ENCODE peak calls at places on chromosomes 2 and 18, in four cellular contexts. G is RWPE1, F is cardiac fibroblast, A is fibroblast of lung. C is an unnamed sample.
A peak's percentile ranks its signal among the peaks of the same experiment; 100 is the strongest.

GRCh38 chr2:5691659-5692529 is at the start of gene SOX11:
- DNase-seq in G (no peak), F (no peak), A (peak; percentile 95), C (no peak)

GRCh38 chr2:17756629-17757028 is 2.7 kb downstream of the GEN1 start:
- DNase-seq in G (no peak), F (peak; percentile 58), A (peak; percentile 60), C (no peak)

GRCh38 chr2:119106301-119106897 is 52.2 kb downstream of the C1QL2 start:
- DNase-seq in G (peak; percentile 29), F (peak; percentile 31), A (peak; percentile 23), C (no peak)

GRCh38 chr18:48408727-48409590 is at the start of gene ZBTB7C:
- DNase-seq in G (no peak), F (no peak), A (peak; percentile 24), C (peak; percentile 62)

GRCh38 chr2:204019572-204020501 is 83.3 kb downstream of the ICOS start:
- DNase-seq in G (peak; percentile 70), F (peak; percentile 42), A (peak; percentile 72), C (no peak)

GRCh38 chr18:21682276-21683051 is 22.1 kb downstream of the ABHD3 start:
- DNase-seq in G (peak; percentile 48), F (peak; percentile 80), A (peak; percentile 79), C (peak; percentile 44)

GRCh38 chr18:905948-906415 is 1.3 kb downstream of the ADCYAP1 start:
- DNase-seq in G (no peak), F (no peak), A (no peak), C (peak; percentile 33)

GRCh38 chr2:54386993-54387590 is 69.0 kb upstream of the SPTBN1 start:
- DNase-seq in G (no peak), F (peak; percentile 79), A (peak; percentile 79), C (no peak)

GRCh38 chr2:73131807-73132206 is 19.1 kb upstream of the RAB11FIP5 start:
- DNase-seq in G (no peak), F (no peak), A (no peak), C (no peak)

GRCh38 chr18:63444567-63444966 is 22.3 kb upstream of the VPS4B start:
- DNase-seq in G (peak; percentile 81), F (peak; percentile 96), A (peak; percentile 32), C (peak; percentile 43)

GRCh38 chr2:201452058-201452736 is 657 bp downstream of the STRADB start:
- DNase-seq in G (no peak), F (peak; percentile 42), A (peak; percentile 21), C (no peak)

GRCh38 chr2:237967463-237967871 is 653 bp downstream of the UBE2F start:
- DNase-seq in G (peak; percentile 38), F (peak; percentile 17), A (peak; percentile 14), C (peak; percentile 53)

GRCh38 chr2:119426801-119427395 is 4.8 kb upstream of the TMEM37 start:
- DNase-seq in G (no peak), F (no peak), A (no peak), C (no peak)

GRCh38 chr2:241855888-241856422 is 2.7 kb downstream of the PDCD1 start:
- DNase-seq in G (no peak), F (no peak), A (no peak), C (no peak)

GRCh38 chr18:7532942-7533341 is 34.2 kb upstream of the PTPRM start:
- DNase-seq in G (no peak), F (no peak), A (no peak), C (no peak)

GRCh38 chr2:241858206-241859016 is at the start of gene PDCD1:
- DNase-seq in G (no peak), F (no peak), A (no peak), C (peak; percentile 84)

GRCh38 chr18:43665239-43665788 is 388.0 kb upstream of the SYT4 start:
- DNase-seq in G (peak; percentile 1), F (peak; percentile 95), A (peak; percentile 93), C (no peak)

GRCh38 chr2:241794250-241794823 is 14.7 kb upstream of the NEU4 start:
- DNase-seq in G (no peak), F (no peak), A (no peak), C (peak; percentile 8)

GRCh38 chr2:43184339-43184895 is 42.0 kb downstream of the ZFP36L2 start:
- DNase-seq in G (peak; percentile 81), F (peak; percentile 85), A (peak; percentile 95), C (no peak)

GRCh38 chr2:171754254-171754939 is 67.1 kb downstream of the DYNC1I2 start:
- DNase-seq in G (no peak), F (peak; percentile 23), A (peak; percentile 17), C (no peak)

GRCh38 chr18:24544141-24544498 is 83.7 kb downstream of the HRH4 start:
- DNase-seq in G (peak; percentile 42), F (peak; percentile 36), A (no peak), C (peak; percentile 18)

GRCh38 chr2:207474871-207475485 is 54.8 kb upstream of the CREB1 start:
- DNase-seq in G (peak; percentile 30), F (peak; percentile 84), A (peak; percentile 36), C (peak; percentile 43)

GRCh38 chr2:128638311-128638710 is 319.6 kb upstream of the HS6ST1 start:
- DNase-seq in G (no peak), F (no peak), A (no peak), C (no peak)

GRCh38 chr2:72104821-72105588 is 42.7 kb downstream of the CYP26B1 start:
- DNase-seq in G (no peak), F (no peak), A (no peak), C (no peak)

GRCh38 chr2:214830794-214831346 is 21.4 kb upstream of the BARD1 start:
- DNase-seq in G (no peak), F (peak; percentile 60), A (peak; percentile 14), C (no peak)

GRCh38 chr2:45130758-45131157 is 121.5 kb upstream of the SIX2 start:
- DNase-seq in G (no peak), F (peak; percentile 52), A (no peak), C (no peak)

GRCh38 chr18:35441857-35442595 is 55.7 kb downstream of the INO80C start:
- DNase-seq in G (peak; percentile 18), F (no peak), A (peak; percentile 26), C (no peak)

GRCh38 chr2:128552141-128552805 is 233.6 kb upstream of the HS6ST1 start:
- DNase-seq in G (no peak), F (no peak), A (no peak), C (no peak)

GRCh38 chr2:74502720-74503505 is 3.5 kb upstream of the LBX2 start:
- DNase-seq in G (peak; percentile 75), F (peak; percentile 90), A (peak; percentile 81), C (peak; percentile 86)

GRCh38 chr2:61090386-61090921 is 24.8 kb downstream of the SANBR start:
- DNase-seq in G (no peak), F (peak; percentile 28), A (peak; percentile 14), C (no peak)

GRCh38 chr2:29075894-29076700 is 1.8 kb upstream of the PCARE start:
- DNase-seq in G (no peak), F (peak; percentile 38), A (peak; percentile 40), C (no peak)

GRCh38 chr2:212939777-212940531 is 211.5 kb downstream of the IKZF2 start:
- DNase-seq in G (peak; percentile 45), F (no peak), A (no peak), C (no peak)

GRCh38 chr18:5993938-5994337 is 98.6 kb upstream of the TMEM200C start:
- DNase-seq in G (no peak), F (no peak), A (no peak), C (no peak)

GRCh38 chr2:170715932-170716777 is 1.0 kb downstream of the SP5 start:
- DNase-seq in G (peak; percentile 22), F (no peak), A (no peak), C (peak; percentile 64)

GRCh38 chr2:28753043-28753683 is 1.5 kb downstream of the PPP1CB start:
- DNase-seq in G (peak; percentile 68), F (peak; percentile 87), A (peak; percentile 69), C (peak; percentile 41)

GRCh38 chr2:85601771-85602475 is 575 bp downstream of the TMEM150A start:
- DNase-seq in G (no peak), F (peak; percentile 36), A (peak; percentile 50), C (no peak)

GRCh38 chr2:40028792-40029488 is 249.9 kb upstream of the THUMPD2 start:
- DNase-seq in G (no peak), F (no peak), A (no peak), C (no peak)

GRCh38 chr2:225002039-225002655 is 40.1 kb downstream of the DOCK10 start:
- DNase-seq in G (peak; percentile 37), F (peak; percentile 89), A (peak; percentile 64), C (peak; percentile 33)

GRCh38 chr2:225006730-225007129 is 35.5 kb downstream of the DOCK10 start:
- DNase-seq in G (no peak), F (no peak), A (no peak), C (no peak)

GRCh38 chr2:224999784-225000183 is 42.5 kb downstream of the DOCK10 start:
- DNase-seq in G (no peak), F (no peak), A (no peak), C (no peak)

GRCh38 chr2:225004531-225004930 is 37.7 kb downstream of the DOCK10 start:
- DNase-seq in G (peak; percentile 39), F (peak; percentile 78), A (peak; percentile 59), C (no peak)

GRCh38 chr2:225002656-225003045 is 39.6 kb downstream of the DOCK10 start:
- DNase-seq in G (no peak), F (no peak), A (no peak), C (no peak)
- TF ChIP-seq CTCF in G (no peak), F (no peak), A (no peak), C (peak; percentile 35)

DNA sequence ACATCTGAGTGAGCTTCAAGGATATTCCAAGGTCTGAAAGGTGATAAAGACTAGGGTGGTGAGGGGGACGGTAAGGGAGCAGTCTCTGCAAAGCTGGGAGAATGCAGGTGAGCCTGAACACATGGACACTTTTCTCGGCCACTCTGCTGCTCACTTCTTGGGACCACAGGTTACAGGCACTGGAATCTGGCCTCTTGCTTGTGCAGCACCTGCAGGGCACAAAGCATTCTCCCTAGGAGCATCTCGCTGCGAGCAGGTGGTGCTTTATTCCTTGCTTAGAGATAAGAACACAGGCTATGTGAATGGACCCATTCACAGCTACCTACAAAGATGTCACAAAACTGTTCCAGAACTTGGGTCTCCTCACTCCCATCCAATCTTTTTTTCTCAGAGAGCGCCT is 153.2 kb downstream of the DDX1 start:
- DNase-seq in G (no peak), F (no peak), A (no peak), C (no peak)
- TF ChIP-seq CTCF in G (no peak), F (no peak), A (no peak), C (no peak)

GRCh38 chr2:26471766-26472706 is 5.9 kb downstream of the OTOF start:
- DNase-seq in G (no peak), F (no peak), A (no peak), C (no peak)
- TF ChIP-seq CTCF in G (no peak), F (peak; percentile 11), A (no peak), C (no peak)

GRCh38 chr2:64873472-64873924 is 115.7 kb upstream of the SLC1A4 start:
- DNase-seq in G (peak; percentile 57), F (peak; percentile 66), A (peak; percentile 31), C (peak; percentile 74)

GRCh38 chr2:64875368-64875767 is 113.8 kb upstream of the SLC1A4 start:
- DNase-seq in G (no peak), F (no peak), A (no peak), C (no peak)

GRCh38 chr2:64879745-64880144 is 109.5 kb upstream of the SLC1A4 start:
- DNase-seq in G (no peak), F (no peak), A (no peak), C (no peak)

GRCh38 chr2:64876137-64876647 is 113.0 kb upstream of the SLC1A4 start:
- DNase-seq in G (peak; percentile 82), F (peak; percentile 81), A (peak; percentile 90), C (no peak)

DNA sequence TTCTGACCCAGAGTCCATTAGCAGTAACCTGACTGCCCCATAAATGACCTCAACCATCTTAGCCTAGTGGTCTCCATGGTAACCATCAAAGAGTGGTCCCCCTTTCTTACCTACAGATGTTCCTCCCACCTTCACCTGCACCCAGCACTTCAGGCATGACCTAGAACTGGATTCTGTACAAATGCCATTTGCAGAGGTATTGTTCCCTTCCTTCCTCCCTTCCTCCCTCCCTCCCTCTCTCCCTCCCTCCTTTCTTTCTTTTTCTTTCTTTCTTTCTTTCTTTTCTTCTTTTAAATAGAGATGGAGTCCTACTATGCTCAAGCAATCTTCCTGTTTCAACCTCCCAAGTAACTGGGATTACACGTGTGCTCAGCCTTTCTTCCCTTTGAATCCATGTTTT is 114.6 kb upstream of the SLC1A4 start:
- DNase-seq in G (no peak), F (no peak), A (no peak), C (no peak)
- TF ChIP-seq CTCF in G (no peak), F (no peak), A (no peak), C (no peak)

C was measured in GM13977.